ENCODE peak calls at places on chromosome 7, in six cellular contexts. B is AG10803, M is lung, R is endothelial cell, Z is coronary artery, C is neural progenitor cell. P is an unnamed sample.

GRCh38 chr7:12607134-12607533 is 36.6 kb downstream of the SCIN start:
- DNase-seq in B (peak; percentile 22), M (no peak), R (no peak), Z (no peak), C (no peak), P (no peak)

GRCh38 chr7:98805956-98806838 is 63.6 kb downstream of the TMEM130 start:
- DNase-seq in B (no peak), M (no peak), R (no peak), Z (no peak), C (no peak), P (no peak)

GRCh38 chr7:47572101-47572460 is 9.8 kb downstream of the TNS3 start:
- DNase-seq in B (peak; percentile 50), M (no peak), R (no peak), Z (no peak), C (no peak), P (no peak)

GRCh38 chr7:99001482-99002145 is 123.3 kb downstream of the TRRAP start:
- DNase-seq in B (no peak), M (no peak), R (no peak), Z (no peak), C (no peak), P (peak; percentile 23)

GRCh38 chr7:114554781-114555537 is 140.3 kb downstream of the FOXP2 start:
- DNase-seq in B (peak; percentile 68), M (no peak), R (no peak), Z (no peak), C (no peak), P (no peak)

GRCh38 chr7:37694208-37695080 is 10.9 kb downstream of the GPR141 start:
- DNase-seq in B (no peak), M (no peak), R (no peak), Z (no peak), C (peak; percentile 21), P (no peak)

GRCh38 chr7:138833596-138833995 is 35.6 kb upstream of the ATP6V0A4 start:
- DNase-seq in B (no peak), M (no peak), R (no peak), Z (no peak), C (no peak), P (peak; percentile 38)

GRCh38 chr7:51237727-51238126 is 78.9 kb downstream of the COBL start:
- DNase-seq in B (no peak), M (no peak), R (no peak), Z (no peak), C (no peak), P (no peak)

GRCh38 chr7:128152721-128153120 is 88.4 kb upstream of the LEP start:
- DNase-seq in B (no peak), M (no peak), R (no peak), Z (peak; percentile 47), C (no peak), P (peak; percentile 53)

GRCh38 chr7:76280408-76280807 is 22.1 kb upstream of the HSPB1 start:
- DNase-seq in B (no peak), M (no peak), R (no peak), Z (peak; percentile 73), C (peak; percentile 57), P (no peak)

GRCh38 chr7:70303780-70304179 is 705.5 kb downstream of the AUTS2 start:
- DNase-seq in B (no peak), M (no peak), R (no peak), Z (no peak), C (no peak), P (no peak)

DNA sequence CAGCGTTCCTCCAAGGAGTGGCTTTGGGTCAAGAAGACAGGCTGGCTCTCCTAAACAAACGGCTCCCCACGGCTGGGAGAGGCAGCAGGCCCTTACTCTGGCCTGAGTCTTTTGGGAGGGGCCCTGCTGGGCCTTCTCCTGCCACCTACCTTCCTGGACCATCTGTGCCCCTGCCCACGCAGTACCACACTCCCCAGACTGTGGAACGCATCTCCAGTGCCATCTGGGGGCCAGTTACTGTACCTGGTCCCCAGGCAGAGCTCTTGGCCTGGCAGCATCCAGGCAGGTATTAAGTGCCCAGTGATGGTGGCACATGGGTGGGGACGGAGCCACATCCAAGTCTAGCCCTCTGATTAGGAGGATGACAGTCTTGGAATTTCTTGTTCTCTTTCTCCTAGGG is 14.4 kb downstream of the ALKBH4 start:
- DNase-seq in B (no peak), M (no peak), R (no peak), Z (no peak), C (no peak), P (no peak)
- TF ChIP-seq CTCF in B (peak; percentile 6), M (no peak), R (no peak), Z (no peak), C (peak; percentile 8), P (no peak)

DNA sequence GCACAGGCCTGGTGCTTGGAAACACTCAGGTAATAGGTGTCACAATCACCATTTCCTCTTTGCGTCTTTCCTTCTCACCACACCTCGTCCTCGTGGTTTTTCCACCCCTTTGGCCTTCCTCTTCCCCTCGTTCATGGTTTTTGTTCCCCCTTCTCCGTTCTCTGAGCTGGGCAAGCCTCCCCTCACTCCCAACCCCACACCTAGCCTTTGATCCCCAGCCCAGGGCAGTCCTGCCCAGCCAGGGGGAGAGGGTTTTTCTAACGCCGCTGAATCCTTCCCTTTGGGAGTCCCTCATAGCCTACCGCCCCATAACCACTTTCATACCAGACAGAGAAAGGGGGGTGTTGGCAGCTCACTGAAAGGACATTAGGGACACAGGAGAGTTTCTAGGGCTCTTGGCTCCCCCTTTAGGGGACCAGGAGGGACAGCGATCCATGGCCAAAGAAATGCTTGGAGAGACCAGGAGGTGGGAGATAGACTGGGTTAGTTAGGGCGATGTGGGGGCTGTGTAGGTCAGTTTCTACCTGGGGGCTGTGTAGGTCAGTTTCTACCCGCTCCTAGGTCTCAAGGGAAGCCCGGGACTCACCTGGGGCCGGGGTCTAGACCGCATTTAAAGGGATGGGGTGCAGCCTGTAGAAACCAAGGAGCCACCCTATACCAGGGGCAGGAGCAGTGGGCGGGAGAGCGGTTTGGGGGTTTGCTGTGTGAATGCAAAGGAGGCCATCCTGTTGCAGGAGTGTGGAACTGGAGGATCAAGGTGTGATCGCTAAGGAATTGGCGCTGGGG is 1.4 kb downstream of the EPHB4 start:
- DNase-seq in B (peak; percentile 63), M (no peak), R (no peak), Z (no peak), C (peak; percentile 69), P (no peak)
- TF ChIP-seq CTCF in B (peak; percentile 58), M (no peak), R (no peak), Z (no peak), C (peak; percentile 47), P (peak; percentile 59)

DNA sequence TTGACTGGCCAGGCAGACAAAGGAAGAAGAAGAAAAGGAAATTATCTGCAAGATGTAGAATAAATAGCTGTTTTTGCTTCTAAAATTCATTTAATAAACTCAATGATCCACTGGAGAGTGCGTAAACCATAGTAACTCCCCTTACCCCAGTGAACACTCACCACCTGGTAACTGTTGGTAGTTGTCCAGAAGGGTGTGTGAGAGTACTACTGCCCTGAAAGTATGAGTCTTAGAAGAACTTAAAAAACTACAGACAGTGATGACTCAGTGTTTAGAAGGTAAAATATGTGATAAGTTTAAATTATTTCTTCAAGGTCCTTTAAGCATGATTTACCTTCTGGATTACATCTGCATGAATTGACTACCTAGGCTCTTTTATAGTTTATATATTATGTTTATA is 53.0 kb upstream of the SEMA3A start:
- DNase-seq in B (peak; percentile 13), M (no peak), R (no peak), Z (no peak), C (no peak), P (no peak)
- TF ChIP-seq CTCF in B (no peak), M (no peak), R (no peak), Z (no peak), C (no peak), P (no peak)

GRCh38 chr7:149317986-149318672 is 56.1 kb downstream of the ZNF783 start:
- DNase-seq in B (no peak), M (no peak), R (no peak), Z (no peak), C (no peak), P (no peak)
- TF ChIP-seq CTCF in B (no peak), M (no peak), R (no peak), Z (no peak), C (peak; percentile 24), P (no peak)

GRCh38 chr7:30744075-30744417 is 7.9 kb upstream of the INMT start:
- DNase-seq in B (no peak), M (no peak), R (no peak), Z (no peak), C (no peak), P (no peak)
- TF ChIP-seq CTCF in B (no peak), M (no peak), R (no peak), Z (no peak), C (no peak), P (no peak)

GRCh38 chr7:143490719-143491306 is 13.1 kb downstream of the TAS2R41 start:
- DNase-seq in B (peak; percentile 33), M (no peak), R (peak; percentile 32), Z (no peak), C (peak; percentile 28), P (no peak)
- TF ChIP-seq CTCF in B (peak; percentile 75), M (no peak), R (no peak), Z (no peak), C (peak; percentile 60), P (peak; percentile 70)

GRCh38 chr7:30706316-30706715 is 24.1 kb upstream of the CRHR2 start:
- DNase-seq in B (no peak), M (no peak), R (no peak), Z (no peak), C (no peak), P (no peak)
- TF ChIP-seq CTCF in B (no peak), M (no peak), R (no peak), Z (no peak), C (no peak), P (no peak)

GRCh38 chr7:2438181-2438580 is 34.8 kb downstream of the CHST12 start:
- DNase-seq in B (no peak), M (no peak), R (no peak), Z (no peak), C (no peak), P (no peak)

GRCh38 chr7:2437537-2438148 is 34.2 kb downstream of the CHST12 start:
- DNase-seq in B (no peak), M (no peak), R (no peak), Z (no peak), C (no peak), P (no peak)

GRCh38 chr7:2437136-2437535 is 33.7 kb downstream of the CHST12 start:
- DNase-seq in B (no peak), M (no peak), R (no peak), Z (no peak), C (no peak), P (no peak)

GRCh38 chr7:2438775-2439174 is 35.4 kb downstream of the CHST12 start:
- DNase-seq in B (no peak), M (no peak), R (no peak), Z (no peak), C (no peak), P (no peak)

GRCh38 chr7:2436341-2437104 is 33.1 kb downstream of the CHST12 start:
- DNase-seq in B (no peak), M (no peak), R (no peak), Z (no peak), C (no peak), P (no peak)
- TF ChIP-seq CTCF in B (no peak), M (no peak), R (no peak), Z (no peak), C (no peak), P (no peak)

P was measured in osteocyte.